ENCODE peak calls at places on chromosomes 7 and 10, in six cellular contexts. K, D, Q, L, X and O are unnamed samples.

GRCh38 chr10:110893559-110894179 is 21.9 kb downstream of the PDCD4 start:
- DNase-seq in K (no peak), X (no peak), D (no peak), Q (peak; percentile 31), L (no peak), O (no peak)

GRCh38 chr7:103628742-103629141 is 182.7 kb upstream of the SLC26A5 start:
- DNase-seq in D (no peak), Q (no peak), L (no peak), X (no peak), K (no peak), O (no peak)

GRCh38 chr10:120386896-120387295 is 70.1 kb upstream of the PLPP4 start:
- DNase-seq in L (no peak), X (no peak), K (no peak), Q (no peak), D (no peak), O (no peak)

GRCh38 chr7:106143711-106144347 is 31.7 kb upstream of the SYPL1 start:
- DNase-seq in L (no peak), Q (no peak), K (no peak), X (no peak), D (no peak), O (no peak)

GRCh38 chr10:77591238-77591880 is 46.2 kb downstream of the KCNMA1 start:
- DNase-seq in K (no peak), Q (no peak), D (no peak), L (no peak), X (no peak), O (no peak)

GRCh38 chr10:102660891-102661613 is 16.8 kb downstream of the TRIM8 start:
- DNase-seq in L (peak; percentile 56), D (no peak), X (peak; percentile 86), K (peak; percentile 85), Q (no peak), O (peak; percentile 40)

GRCh38 chr7:140289804-140290203 is 108.5 kb downstream of the SLC37A3 start:
- DNase-seq in L (no peak), K (no peak), Q (peak; percentile 19), X (no peak), D (no peak), O (no peak)

GRCh38 chr7:106346678-106347217 is 62.0 kb upstream of the NAMPT start:
- DNase-seq in Q (no peak), X (peak; percentile 82), D (no peak), L (peak; percentile 21), K (no peak), O (peak; percentile 10)

GRCh38 chr10:78812571-78813318 is 256.0 kb upstream of the ZMIZ1 start:
- DNase-seq in D (no peak), X (no peak), K (no peak), Q (no peak), L (no peak), O (no peak)